ENCODE peak calls at places on chromosomes 16 and 17, in seven cellular contexts. One of them, this sample, is unnamed.

GRCh38 chr17:76968707-76969597 is 100.7 kb downstream of the MGAT5B start:
- DNase-seq in HCT116: no peak
- DNase-seq in K562: no peak
- DNase-seq in GM12878: no peak
- DNase-seq in SK-N-SH: peak; percentile 84
- DNase-seq in HepG2: no peak
- DNase-seq in H1: peak; percentile 92
- DNase-seq in this sample: peak; percentile 49

GRCh38 chr16:9787717-9788116 is 394.5 kb downstream of the GRIN2A start:
- DNase-seq in HCT116: no peak
- DNase-seq in K562: peak; percentile 43
- DNase-seq in GM12878: peak; percentile 15
- DNase-seq in SK-N-SH: no peak
- DNase-seq in HepG2: no peak
- DNase-seq in H1: no peak
- DNase-seq in this sample: no peak

GRCh38 chr16:67902831-67903230 is 9.8 kb downstream of the PSKH1 start:
- DNase-seq in HCT116: no peak
- DNase-seq in K562: no peak
- DNase-seq in GM12878: no peak
- DNase-seq in SK-N-SH: no peak
- DNase-seq in HepG2: no peak
- DNase-seq in H1: no peak
- DNase-seq in this sample: no peak

GRCh38 chr16:53732296-53732929 is 28.5 kb downstream of the FTO start:
- DNase-seq in HCT116: no peak
- DNase-seq in K562: no peak
- DNase-seq in GM12878: no peak
- DNase-seq in SK-N-SH: peak; percentile 61
- DNase-seq in HepG2: no peak
- DNase-seq in H1: no peak
- DNase-seq in this sample: no peak

GRCh38 chr17:3727041-3727440 is 3.3 kb downstream of the HASPIN start:
- DNase-seq in HCT116: no peak
- DNase-seq in K562: no peak
- DNase-seq in GM12878: peak; percentile 45
- DNase-seq in SK-N-SH: no peak
- DNase-seq in HepG2: no peak
- DNase-seq in H1: no peak
- DNase-seq in this sample: no peak

GRCh38 chr16:19520861-19521331 is 1.0 kb downstream of the GDE1 start:
- DNase-seq in HCT116: no peak
- DNase-seq in K562: peak; percentile 86
- DNase-seq in GM12878: peak; percentile 27
- DNase-seq in SK-N-SH: no peak
- DNase-seq in HepG2: no peak
- DNase-seq in H1: no peak
- DNase-seq in this sample: no peak

GRCh38 chr17:67514998-67515397 is 137.9 kb downstream of the PITPNC1 start:
- DNase-seq in HCT116: no peak
- DNase-seq in K562: no peak
- DNase-seq in GM12878: no peak
- DNase-seq in SK-N-SH: no peak
- DNase-seq in HepG2: no peak
- DNase-seq in H1: no peak
- DNase-seq in this sample: no peak

GRCh38 chr17:7912927-7913524 is 3.1 kb downstream of the RNF227 start:
- DNase-seq in HCT116: peak; percentile 81
- DNase-seq in K562: peak; percentile 51
- DNase-seq in GM12878: peak; percentile 43
- DNase-seq in SK-N-SH: peak; percentile 76
- DNase-seq in HepG2: peak; percentile 77
- DNase-seq in H1: no peak
- DNase-seq in this sample: peak; percentile 26

GRCh38 chr17:37516131-37516561 is 26.5 kb downstream of the DUSP14 start:
- DNase-seq in HCT116: no peak
- DNase-seq in K562: no peak
- DNase-seq in GM12878: no peak
- DNase-seq in SK-N-SH: no peak
- DNase-seq in HepG2: no peak
- DNase-seq in H1: no peak
- DNase-seq in this sample: no peak

GRCh38 chr16:72554935-72555334 is 383.0 kb upstream of the PMFBP1 start:
- DNase-seq in HCT116: peak; percentile 4
- DNase-seq in K562: no peak
- DNase-seq in GM12878: no peak
- DNase-seq in SK-N-SH: no peak
- DNase-seq in HepG2: no peak
- DNase-seq in H1: no peak
- DNase-seq in this sample: no peak

DNA sequence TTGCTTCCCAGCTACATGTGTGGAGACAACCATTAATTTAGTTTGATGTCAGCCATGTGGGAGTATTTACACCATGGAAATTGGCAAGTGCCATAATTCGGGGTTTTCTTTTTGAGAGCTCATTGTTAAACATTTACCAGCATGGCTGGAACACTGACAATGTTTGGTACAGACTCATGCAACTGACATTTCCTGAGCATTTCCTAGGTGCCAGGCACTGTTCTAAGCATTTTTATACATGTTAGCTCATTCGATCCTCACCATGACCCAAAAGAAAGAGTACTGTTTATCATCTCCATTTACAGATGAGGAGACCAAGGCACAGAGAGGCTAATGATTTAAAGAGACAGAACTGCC is 86.9 kb downstream of the FOXL1 start:
- DNase-seq in HCT116: no peak
- DNase-seq in K562: no peak
- DNase-seq in GM12878: peak; percentile 28
- DNase-seq in SK-N-SH: no peak
- DNase-seq in HepG2: peak; percentile 32
- DNase-seq in H1: no peak
- DNase-seq in this sample: no peak
- TF ChIP-seq JUND in HCT116: no peak
- TF ChIP-seq JUND in K562: no peak
- TF ChIP-seq JUND in GM12878: no peak
- TF ChIP-seq JUND in SK-N-SH: peak; percentile 30
- TF ChIP-seq JUND in HepG2: no peak
- TF ChIP-seq JUND in H1: no peak
- TF ChIP-seq JUND in this sample: no peak

DNA sequence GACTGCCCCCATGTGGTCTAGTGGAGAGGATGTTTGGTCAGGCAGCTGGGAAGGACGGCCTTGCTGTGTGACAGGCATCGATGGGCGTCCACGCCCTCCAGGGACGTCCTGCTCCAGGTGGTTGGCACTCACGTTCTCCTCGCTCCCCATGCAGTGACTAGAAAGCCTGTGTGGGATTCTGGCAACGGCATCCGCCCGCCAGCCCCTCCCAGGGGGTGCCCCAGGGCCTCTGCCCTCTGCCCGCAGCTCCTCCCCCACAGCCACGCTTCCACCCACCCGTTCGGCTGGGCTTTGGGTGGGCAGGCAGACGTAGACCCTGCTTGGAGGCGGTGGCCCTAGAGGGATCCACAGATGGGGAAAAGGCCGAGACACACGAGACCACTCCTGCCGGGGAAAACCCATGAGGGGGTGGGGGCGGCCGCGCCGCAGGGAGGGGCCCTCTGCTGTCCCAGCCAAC is 4.7 kb upstream of the IL17C start:
- DNase-seq in HCT116: no peak
- DNase-seq in K562: peak; percentile 74
- DNase-seq in GM12878: peak; percentile 55
- DNase-seq in SK-N-SH: peak; percentile 60
- DNase-seq in HepG2: peak; percentile 63
- DNase-seq in H1: peak; percentile 73
- DNase-seq in this sample: peak; percentile 44
- TF ChIP-seq JUND in HCT116: no peak
- TF ChIP-seq JUND in K562: no peak
- TF ChIP-seq JUND in GM12878: no peak
- TF ChIP-seq JUND in SK-N-SH: no peak
- TF ChIP-seq JUND in HepG2: no peak
- TF ChIP-seq JUND in H1: no peak
- TF ChIP-seq JUND in this sample: no peak

GRCh38 chr17:17847726-17848125 is 10.9 kb upstream of the SREBF1 start:
- DNase-seq in HCT116: no peak
- DNase-seq in K562: no peak
- DNase-seq in GM12878: no peak
- DNase-seq in SK-N-SH: no peak
- DNase-seq in HepG2: no peak
- DNase-seq in H1: no peak
- DNase-seq in this sample: no peak

GRCh38 chr17:17851101-17851500 is 14.3 kb upstream of the SREBF1 start:
- DNase-seq in HCT116: no peak
- DNase-seq in K562: no peak
- DNase-seq in GM12878: no peak
- DNase-seq in SK-N-SH: no peak
- DNase-seq in HepG2: no peak
- DNase-seq in H1: no peak
- DNase-seq in this sample: no peak

GRCh38 chr17:17849863-17850373 is 13.1 kb upstream of the SREBF1 start:
- DNase-seq in HCT116: no peak
- DNase-seq in K562: peak; percentile 80
- DNase-seq in GM12878: peak; percentile 32
- DNase-seq in SK-N-SH: peak; percentile 58
- DNase-seq in HepG2: peak; percentile 62
- DNase-seq in H1: no peak
- DNase-seq in this sample: no peak

GRCh38 chr17:17848311-17848710 is 11.5 kb upstream of the SREBF1 start:
- DNase-seq in HCT116: no peak
- DNase-seq in K562: no peak
- DNase-seq in GM12878: no peak
- DNase-seq in SK-N-SH: no peak
- DNase-seq in HepG2: no peak
- DNase-seq in H1: no peak
- DNase-seq in this sample: no peak

GRCh38 chr17:17849147-17849820 is 12.5 kb upstream of the SREBF1 start:
- DNase-seq in HCT116: no peak
- DNase-seq in K562: peak; percentile 55
- DNase-seq in GM12878: peak; percentile 55
- DNase-seq in SK-N-SH: no peak
- DNase-seq in HepG2: peak; percentile 66
- DNase-seq in H1: no peak
- DNase-seq in this sample: no peak
- TF ChIP-seq JUND in HCT116: no peak
- TF ChIP-seq JUND in K562: no peak
- TF ChIP-seq JUND in GM12878: no peak
- TF ChIP-seq JUND in SK-N-SH: no peak
- TF ChIP-seq JUND in HepG2: no peak
- TF ChIP-seq JUND in H1: no peak
- TF ChIP-seq JUND in this sample: no peak

GRCh38 chr16:11056090-11056988 is 112.0 kb downstream of the CLEC16A start:
- DNase-seq in HCT116: no peak
- DNase-seq in K562: no peak
- DNase-seq in GM12878: no peak
- DNase-seq in SK-N-SH: no peak
- DNase-seq in HepG2: peak; percentile 44
- DNase-seq in H1: no peak
- DNase-seq in this sample: no peak

GRCh38 chr16:11059588-11059987 is 115.2 kb downstream of the CLEC16A start:
- DNase-seq in HCT116: no peak
- DNase-seq in K562: no peak
- DNase-seq in GM12878: no peak
- DNase-seq in SK-N-SH: no peak
- DNase-seq in HepG2: no peak
- DNase-seq in H1: no peak
- DNase-seq in this sample: no peak

GRCh38 chr16:11056989-11057645 is 112.8 kb downstream of the CLEC16A start:
- DNase-seq in HCT116: no peak
- DNase-seq in K562: no peak
- DNase-seq in GM12878: no peak
- DNase-seq in SK-N-SH: no peak
- DNase-seq in HepG2: no peak
- DNase-seq in H1: no peak
- DNase-seq in this sample: no peak

GRCh38 chr16:11058820-11059219 is 114.5 kb downstream of the CLEC16A start:
- DNase-seq in HCT116: no peak
- DNase-seq in K562: no peak
- DNase-seq in GM12878: no peak
- DNase-seq in SK-N-SH: no peak
- DNase-seq in HepG2: no peak
- DNase-seq in H1: no peak
- DNase-seq in this sample: no peak

GRCh38 chr16:11057696-11058345 is 113.5 kb downstream of the CLEC16A start:
- DNase-seq in HCT116: no peak
- DNase-seq in K562: no peak
- DNase-seq in GM12878: no peak
- DNase-seq in SK-N-SH: no peak
- DNase-seq in HepG2: no peak
- DNase-seq in H1: no peak
- DNase-seq in this sample: no peak
- TF ChIP-seq JUND in HCT116: no peak
- TF ChIP-seq JUND in K562: no peak
- TF ChIP-seq JUND in GM12878: no peak
- TF ChIP-seq JUND in SK-N-SH: no peak
- TF ChIP-seq JUND in HepG2: no peak
- TF ChIP-seq JUND in H1: no peak
- TF ChIP-seq JUND in this sample: no peak

GRCh38 chr17:5422505-5422904 is 2.5 kb downstream of the RPAIN start:
- DNase-seq in HCT116: peak; percentile 35
- DNase-seq in K562: no peak
- DNase-seq in GM12878: no peak
- DNase-seq in SK-N-SH: no peak
- DNase-seq in HepG2: peak; percentile 9
- DNase-seq in H1: no peak
- DNase-seq in this sample: no peak
- TF ChIP-seq JUND in HCT116: peak; percentile 20
- TF ChIP-seq JUND in K562: no peak
- TF ChIP-seq JUND in GM12878: no peak
- TF ChIP-seq JUND in SK-N-SH: peak; percentile 58
- TF ChIP-seq JUND in HepG2: no peak
- TF ChIP-seq JUND in H1: no peak
- TF ChIP-seq JUND in this sample: no peak

This sample was measured in T47D.